ENCODE peak calls at places on chromosomes 7 and 10, in four cellular contexts. L is NCI-H1417, D is cardiac fibroblast, I is HFF-Myc. Y is an unnamed sample.

GRCh38 chr7:28102778-28103177 is 77.8 kb downstream of the JAZF1 start:
- DNase-seq in L (no peak), D (peak; percentile 83), I (no peak), Y (no peak)

GRCh38 chr7:73978681-73979563 is 49.1 kb upstream of the ELN start:
- DNase-seq in L (peak; percentile 50), D (peak; percentile 50), I (no peak), Y (peak; percentile 96)

GRCh38 chr7:155001756-155002410 is 1.0 kb downstream of the PAXIP1 start:
- DNase-seq in L (peak; percentile 58), D (peak; percentile 14), I (no peak), Y (no peak)

GRCh38 chr7:105664816-105665525 is 83.7 kb upstream of the EFCAB10 start:
- DNase-seq in L (peak; percentile 97), D (peak; percentile 42), I (no peak), Y (no peak)

GRCh38 chr10:80283119-80283518 is 6.3 kb downstream of the MAT1A start:
- DNase-seq in L (no peak), D (no peak), I (no peak), Y (no peak)

GRCh38 chr7:152025937-152026890 is 740 bp downstream of the GALNT11 start:
- DNase-seq in L (peak; percentile 59), D (peak; percentile 5), I (no peak), Y (no peak)

GRCh38 chr7:19747740-19748339 is 25.6 kb downstream of the TMEM196 start:
- DNase-seq in L (peak; percentile 81), D (peak; percentile 63), I (no peak), Y (no peak)

GRCh38 chr7:76193478-76193877 is 8.2 kb upstream of the SRRM3 start:
- DNase-seq in L (no peak), D (no peak), I (no peak), Y (no peak)

GRCh38 chr10:92880912-92881311 is 32.6 kb downstream of the EXOC6 start:
- DNase-seq in L (no peak), D (no peak), I (no peak), Y (no peak)

GRCh38 chr10:125002044-125002422 is 60.1 kb downstream of the ZRANB1 start:
- DNase-seq in L (no peak), D (no peak), I (no peak), Y (no peak)

GRCh38 chr10:124450010-124450782 is at the start of gene NKX1-2:
- DNase-seq in L (peak; percentile 68), D (no peak), I (no peak), Y (no peak)

GRCh38 chr10:114698271-114699185 is 40.5 kb upstream of the ABLIM1 start:
- DNase-seq in L (no peak), D (no peak), I (no peak), Y (no peak)

GRCh38 chr7:17535776-17536175 is 237.3 kb downstream of the AHR start:
- DNase-seq in L (no peak), D (peak; percentile 61), I (no peak), Y (no peak)

GRCh38 chr7:99372275-99373085 is 2.0 kb upstream of the ARPC1B start:
- DNase-seq in L (no peak), D (no peak), I (no peak), Y (peak; percentile 53)

GRCh38 chr10:26437637-26438461 is at the start of gene APBB1IP:
- DNase-seq in L (peak; percentile 50), D (peak; percentile 32), I (no peak), Y (peak; percentile 89)

GRCh38 chr7:98860069-98860468 is 9.7 kb downstream of the TMEM130 start:
- DNase-seq in L (no peak), D (no peak), I (no peak), Y (no peak)

GRCh38 chr7:130896898-130897514 is 163.0 kb upstream of the KLF14 start:
- DNase-seq in L (peak; percentile 55), D (peak; percentile 85), I (no peak), Y (peak; percentile 71)

GRCh38 chr7:15783971-15784693 is 97.6 kb upstream of the MEOX2 start:
- DNase-seq in L (no peak), D (no peak), I (no peak), Y (no peak)

GRCh38 chr10:50393784-50394183 is 142.5 kb upstream of the ASAH2 start:
- DNase-seq in L (no peak), D (peak; percentile 68), I (no peak), Y (no peak)

GRCh38 chr10:125043824-125044658 is 102.1 kb downstream of the ZRANB1 start:
- DNase-seq in L (no peak), D (no peak), I (no peak), Y (no peak)

GRCh38 chr7:43039346-43039745 is 73.1 kb upstream of the HECW1 start:
- DNase-seq in L (no peak), D (no peak), I (peak; percentile 21), Y (no peak)

GRCh38 chr7:5309146-5309545 is 26.4 kb downstream of the SLC29A4 start:
- DNase-seq in L (no peak), D (no peak), I (no peak), Y (no peak)

GRCh38 chr7:602341-603141 is 82.9 kb upstream of the PDGFA start:
- DNase-seq in L (no peak), D (no peak), I (no peak), Y (no peak)

GRCh38 chr7:66250711-66251110 is 45.6 kb downstream of the TPST1 start:
- DNase-seq in L (peak; percentile 41), D (peak; percentile 98), I (no peak), Y (no peak)